ENCODE peak calls at places on chromosomes 4 and X, in ten cellular contexts. X, G, C, D, S, Y, E, K, T and U are unnamed samples.

GRCh38 chrX:55451125-55451524 is 802 bp upstream of the MAGEH1 start:
- DNase-seq in D (no peak), S (peak), X (no peak), K (no peak), E (no peak), G (no peak), C (no peak), T (no peak), Y (no peak), U (no peak)

GRCh38 chr4:57442834-57443291 is 332.7 kb upstream of the IGFBP7 start:
- DNase-seq in G (no peak), T (no peak), K (no peak), E (peak), S (peak), D (no peak), C (no peak), X (no peak), Y (no peak), U (peak)

GRCh38 chrX:96753230-96753629 is 68.6 kb downstream of the DIAPH2 start:
- DNase-seq in K (no peak), T (no peak), C (no peak), X (no peak), Y (no peak), G (no peak), E (no peak), D (no peak), S (no peak), U (no peak)

GRCh38 chr4:143626134-143626859 is 74.2 kb downstream of the FREM3 start:
- DNase-seq in T (peak), G (peak), K (peak), S (peak), X (peak), D (peak), Y (no peak), C (no peak), E (no peak), U (no peak)

GRCh38 chrX:102934624-102935023 is 2.4 kb upstream of the RAB40AL start:
- DNase-seq in Y (no peak), E (no peak), C (no peak), X (no peak), K (no peak), S (peak), T (no peak), G (peak), D (no peak), U (peak)

GRCh38 chrX:95383778-95384177 is 1300.9 kb upstream of the DIAPH2 start:
- DNase-seq in G (no peak), D (no peak), T (no peak), K (no peak), C (no peak), S (no peak), X (no peak), Y (no peak), E (no peak), U (no peak)

GRCh38 chr4:119692001-119692400 is 63.4 kb upstream of the PDE5A start:
- DNase-seq in G (no peak), Y (no peak), S (peak), K (no peak), C (peak), E (no peak), X (no peak), D (no peak), T (no peak), U (no peak)

GRCh38 chrX:55908685-55909212 is 191.2 kb downstream of the RRAGB start:
- DNase-seq in G (no peak), X (peak), Y (no peak), C (no peak), E (peak), T (peak), K (no peak), S (peak), D (no peak), U (no peak)

GRCh38 chrX:80766916-80767315 is 42.8 kb downstream of the BRWD3 start:
- DNase-seq in Y (no peak), K (no peak), T (no peak), E (no peak), S (no peak), C (no peak), G (no peak), X (no peak), D (no peak), U (no peak)

GRCh38 chr4:69497081-69497480 is 1.4 kb upstream of the UGT2B4 start:
- DNase-seq in E (no peak), X (no peak), Y (no peak), K (no peak), G (peak), T (no peak), D (no peak), S (peak), C (no peak), U (no peak)

GRCh38 chr4:107897823-107898222 is 33.5 kb upstream of the CYP2U1 start:
- DNase-seq in X (no peak), S (peak), G (no peak), T (no peak), K (no peak), D (no peak), Y (no peak), C (no peak), E (no peak), U (no peak)

GRCh38 chr4:110793381-110793801 is 170.5 kb upstream of the PITX2 start:
- DNase-seq in D (no peak), Y (no peak), K (no peak), X (no peak), T (no peak), E (no peak), C (no peak), G (peak), S (peak), U (no peak)

GRCh38 chr4:144174401-144175067 is 34.0 kb upstream of the GYPA start:
- DNase-seq in G (peak), K (no peak), S (peak), X (no peak), D (no peak), Y (no peak), T (no peak), C (peak), E (peak), U (peak)

GRCh38 chrX:2397648-2398340 is 103.0 kb downstream of the DHRSX start:
- DNase-seq in D (no peak), E (peak), K (no peak), X (no peak), S (peak), G (no peak), Y (no peak), T (no peak), C (no peak), U (no peak)

GRCh38 chr4:154569028-154569427 is 6.2 kb downstream of the FGB start:
- DNase-seq in T (no peak), X (no peak), Y (no peak), S (no peak), D (no peak), K (no peak), G (no peak), E (peak), C (no peak), U (no peak)

GRCh38 chrX:69538321-69538876 is 34.3 kb downstream of the NALF2 start:
- DNase-seq in S (peak), T (peak), X (peak), D (peak), K (peak), E (peak), Y (peak), C (peak), G (no peak), U (no peak)

GRCh38 chr4:126757219-126757618 is 875.5 kb upstream of the INTU start:
- DNase-seq in T (no peak), C (no peak), E (no peak), X (no peak), G (no peak), D (no peak), Y (no peak), K (no peak), S (no peak), U (no peak)

GRCh38 chr4:158581161-158581560 is 59.5 kb downstream of the RXFP1 start:
- DNase-seq in E (no peak), D (no peak), T (no peak), Y (no peak), X (no peak), G (no peak), S (peak), K (no peak), C (no peak), U (no peak)

GRCh38 chrX:31098081-31098480 is 26.2 kb upstream of the FTHL17 start:
- DNase-seq in T (no peak), S (no peak), Y (no peak), C (no peak), K (no peak), X (no peak), G (no peak), D (no peak), E (no peak), U (no peak)

GRCh38 chr4:878796-879729 is 53.1 kb downstream of the GAK start:
- DNase-seq in E (no peak), S (no peak), X (no peak), C (no peak), D (no peak), G (no peak), T (peak), K (no peak), Y (no peak), U (no peak)

GRCh38 chrX:72276478-72276953 is 532 bp downstream of the RPS4X start:
- DNase-seq in T (no peak), D (no peak), K (no peak), S (peak), Y (no peak), G (no peak), C (no peak), E (no peak), X (no peak), U (no peak)

GRCh38 chrX:134658002-134658401 is 269 bp downstream of the PLAC1 start:
- DNase-seq in T (no peak), C (no peak), D (no peak), E (no peak), S (no peak), X (no peak), G (no peak), Y (no peak), K (no peak), U (no peak)

GRCh38 chr4:187128226-187128625 is 404.6 kb upstream of the FAT1 start:
- DNase-seq in G (no peak), K (no peak), D (no peak), T (no peak), Y (no peak), E (peak), C (no peak), X (no peak), S (peak), U (no peak)

GRCh38 chr4:83217721-83218522 is 66.7 kb downstream of the COQ2 start:
- DNase-seq in T (no peak), S (no peak), C (no peak), D (no peak), Y (peak), K (no peak), G (no peak), X (no peak), E (no peak), U (no peak)

GRCh38 chr4:25767877-25768475 is 94.8 kb downstream of the SEL1L3 start:
- DNase-seq in G (peak), T (no peak), K (no peak), D (peak), S (peak), X (no peak), E (peak), Y (no peak), C (peak), U (peak)

GRCh38 chr4:72489267-72489666 is 79.8 kb downstream of the ADAMTS3 start:
- DNase-seq in E (peak), K (no peak), T (no peak), Y (no peak), G (no peak), C (no peak), S (peak), X (no peak), D (no peak), U (no peak)